ENCODE peak calls at places on chromosomes 4 and X, in five cellular contexts. G is T-helper 2 cell treated with Interferon-gamma antibody and Interleukin-4, amounts not matched to agents 5 μg/mL and 100 μg/mL, for 36 hours; N is GDM1; X is adipocyte; M is A172. S is an unnamed sample.

GRCh38 chr4:140109626-140110213 is 44.3 kb downstream of the MAML3 start:
- DNase-seq in G (no peak), N (no peak), X (no peak), M (no peak), S (no peak)

GRCh38 chr4:53693408-53693807 is 102.1 kb upstream of the LNX1 start:
- DNase-seq in G (no peak), N (no peak), X (peak), M (no peak), S (no peak)

GRCh38 chr4:138334346-138335016 is 92.3 kb upstream of the SLC7A11 start:
- DNase-seq in G (no peak), N (no peak), X (no peak), M (no peak), S (no peak)

GRCh38 chr4:82706349-82707000 is 92.1 kb downstream of the SCD5 start:
- DNase-seq in G (no peak), N (no peak), X (no peak), M (no peak), S (peak)

GRCh38 chr4:137531951-137532868 is at the start of gene PCDH18:
- DNase-seq in G (no peak), N (no peak), X (peak), M (peak), S (peak)

GRCh38 chr4:66273110-66273509 is 602.8 kb upstream of the EPHA5 start:
- DNase-seq in G (no peak), N (no peak), X (no peak), M (no peak), S (no peak)

GRCh38 chrX:49019050-49019449 is 17.0 kb upstream of the GRIPAP1 start:
- DNase-seq in G (no peak), N (no peak), X (no peak), M (no peak), S (no peak)

GRCh38 chrX:14884714-14885113 is 11.5 kb downstream of the MOSPD2 start:
- DNase-seq in G (no peak), N (no peak), X (no peak), M (no peak), S (no peak)

GRCh38 chr4:183729430-183730328 is 70.6 kb downstream of the TRAPPC11 start:
- DNase-seq in G (no peak), N (no peak), X (no peak), M (peak), S (peak)

GRCh38 chrX:54182194-54182863 is 725 bp downstream of the FAM120C start:
- DNase-seq in G (peak), N (peak), X (peak), M (peak), S (peak)

GRCh38 chr4:53019485-53020382 is 157.6 kb downstream of the RASL11B start:
- DNase-seq in G (no peak), N (no peak), X (peak), M (peak), S (peak)

GRCh38 chr4:17512973-17513665 is 1.2 kb upstream of the QDPR start:
- DNase-seq in G (no peak), N (no peak), X (no peak), M (no peak), S (no peak)

GRCh38 chrX:130704053-130705038 is 198.7 kb downstream of the ENOX2 start:
- DNase-seq in G (no peak), N (no peak), X (peak), M (peak), S (peak)

GRCh38 chr4:118329849-118330248 is 23.0 kb downstream of the PRSS12 start:
- DNase-seq in G (no peak), N (no peak), X (no peak), M (no peak), S (no peak)

GRCh38 chrX:127558811-127559210 is 493.4 kb downstream of the ACTRT1 start:
- DNase-seq in G (no peak), N (no peak), X (no peak), M (no peak), S (no peak)

GRCh38 chr4:58983887-58984286 is 1873.7 kb upstream of the IGFBP7 start:
- DNase-seq in G (no peak), N (no peak), X (no peak), M (no peak), S (no peak)

GRCh38 chr4:17494258-17494657 is 17.6 kb downstream of the QDPR start:
- DNase-seq in G (no peak), N (no peak), X (peak), M (peak), S (peak)

GRCh38 chr4:164771088-164771487 is 17.2 kb downstream of the SMIM31 start:
- DNase-seq in G (no peak), N (no peak), X (peak), M (no peak), S (no peak)

GRCh38 chr4:147968641-147969040 is 236.8 kb downstream of the ARHGAP10 start:
- DNase-seq in G (no peak), N (no peak), X (no peak), M (no peak), S (no peak)

GRCh38 chr4:169009281-169010124 is 552 bp downstream of the CBR4 start:
- DNase-seq in G (peak), N (peak), X (peak), M (peak), S (peak)

GRCh38 chr4:106583567-106583966 is 215.0 kb upstream of the GIMD1 start:
- DNase-seq in G (no peak), N (no peak), X (peak), M (peak), S (peak)

GRCh38 chr4:176258135-176258534 is 10.9 kb downstream of the ASB5 start:
- DNase-seq in G (no peak), N (no peak), X (no peak), M (no peak), S (no peak)

GRCh38 chrX:153708415-153708814 is 15.8 kb downstream of the BCAP31 start:
- DNase-seq in G (peak), N (peak), X (peak), M (peak), S (peak)

GRCh38 chr4:1448589-1449420 is 42.6 kb upstream of the NKX1-1 start:
- DNase-seq in G (no peak), N (no peak), X (no peak), M (no peak), S (no peak)

GRCh38 chrX:10077425-10078188 is 79.2 kb upstream of the CLCN4 start:
- DNase-seq in G (no peak), N (no peak), X (peak), M (no peak), S (no peak)

GRCh38 chr4:1554246-1554875 is 129.8 kb downstream of the FAM53A start:
- DNase-seq in G (no peak), N (no peak), X (no peak), M (no peak), S (no peak)

GRCh38 chrX:338281-338835 is 19.8 kb upstream of the GTPBP6 start:
- DNase-seq in G (no peak), N (no peak), X (no peak), M (no peak), S (no peak)

GRCh38 chr4:150242820-150243458 is 164.7 kb downstream of the DCLK2 start:
- DNase-seq in G (no peak), N (peak), X (peak), M (peak), S (peak)

GRCh38 chr4:183257808-183258207 is 62.3 kb downstream of the CLDN22 start:
- DNase-seq in G (no peak), N (no peak), X (no peak), M (no peak), S (no peak)

GRCh38 chrX:15202458-15203177 is 67.3 kb downstream of the ASB9 start:
- DNase-seq in G (peak), N (no peak), X (no peak), M (peak), S (no peak)

GRCh38 chr4:26573389-26573794 is 10.5 kb upstream of the TBC1D19 start:
- DNase-seq in G (no peak), N (no peak), X (peak), M (no peak), S (peak)

GRCh38 chr4:95465010-95465409 is 83.8 kb downstream of the UNC5C start:
- DNase-seq in G (no peak), N (no peak), X (peak), M (peak), S (no peak)

GRCh38 chrX:14027031-14027430 is 2.7 kb downstream of the GEMIN8 start:
- DNase-seq in G (no peak), N (no peak), X (no peak), M (peak), S (no peak)

GRCh38 chrX:19846995-19847790 is 40.2 kb downstream of the SH3KBP1 start:
- DNase-seq in G (peak), N (no peak), X (peak), M (peak), S (peak)

GRCh38 chrX:150845091-150845490 is 53.4 kb downstream of the CD99L2 start:
- DNase-seq in G (no peak), N (no peak), X (peak), M (no peak), S (no peak)

S was measured in fibroblast of the aortic adventitia.